ENCODE peak calls at places on chromosomes 13 and 19, in seven cellular contexts. H is aorta, Z is PC-9, R is psoas muscle, Q is HAP-1, A is body of pancreas, P is foreskin fibroblast. D is an unnamed sample.

GRCh38 chr19:14375582-14376291 is 5.5 kb upstream of the ADGRE5 start:
- DNase-seq in H (no peak), Z (no peak), R (peak), Q (no peak), A (no peak), P (peak), D (peak)

GRCh38 chr13:76009491-76009890 is 373.4 kb downstream of the LMO7 start:
- DNase-seq in H (no peak), Z (no peak), R (no peak), Q (no peak), A (peak), P (peak), D (no peak)

GRCh38 chr19:4328243-4328990 is 10.2 kb downstream of the STAP2 start:
- DNase-seq in H (peak), Z (no peak), R (peak), Q (peak), A (peak), P (peak), D (peak)

GRCh38 chr13:21079761-21080730 is 18.7 kb upstream of the LATS2 start:
- DNase-seq in H (no peak), Z (peak), R (no peak), Q (no peak), A (peak), P (peak), D (no peak)

GRCh38 chr19:19647037-19647835 is 3.8 kb upstream of the GMIP start:
- DNase-seq in H (no peak), Z (no peak), R (no peak), Q (no peak), A (no peak), P (no peak), D (no peak)

GRCh38 chr13:19155321-19155861 is 26.2 kb downstream of the TUBA3C start:
- DNase-seq in H (no peak), Z (no peak), R (no peak), Q (no peak), A (no peak), P (no peak), D (no peak)

GRCh38 chr13:29887030-29887557 is 36.7 kb upstream of the UBL3 start:
- DNase-seq in H (no peak), Z (no peak), R (no peak), Q (no peak), A (no peak), P (no peak), D (no peak)

GRCh38 chr13:114161644-114162532 is 17.2 kb upstream of the CFAP97D2 start:
- DNase-seq in H (no peak), Z (no peak), R (peak), Q (no peak), A (peak), P (peak), D (no peak)

GRCh38 chr13:93151277-93151676 is 75.3 kb upstream of the GPC6 start:
- DNase-seq in H (no peak), Z (peak), R (no peak), Q (no peak), A (no peak), P (peak), D (no peak)

GRCh38 chr19:10339380-10339960 is at the start of gene ICAM3:
- DNase-seq in H (peak), Z (no peak), R (no peak), Q (no peak), A (peak), P (no peak), D (no peak)

GRCh38 chr13:24650157-24650556 is 30.1 kb upstream of the ATP12A start:
- DNase-seq in H (no peak), Z (no peak), R (no peak), Q (no peak), A (no peak), P (peak), D (no peak)

GRCh38 chr13:89457977-89458376 is 1786.8 kb downstream of the SLITRK5 start:
- DNase-seq in H (no peak), Z (peak), R (no peak), Q (no peak), A (no peak), P (no peak), D (peak)

GRCh38 chr19:6793411-6793810 is 20.9 kb downstream of the VAV1 start:
- DNase-seq in H (no peak), Z (no peak), R (no peak), Q (no peak), A (no peak), P (no peak), D (no peak)

GRCh38 chr19:16376241-16376640 is 51.6 kb downstream of the KLF2 start:
- DNase-seq in H (no peak), Z (no peak), R (no peak), Q (no peak), A (no peak), P (no peak), D (no peak)

GRCh38 chr13:114064516-114065140 is 67.8 kb downstream of the RASA3 start:
- DNase-seq in H (no peak), Z (no peak), R (peak), Q (peak), A (no peak), P (peak), D (no peak)

GRCh38 chr19:10514211-10515145 is 2.8 kb downstream of the S1PR5 start:
- DNase-seq in H (no peak), Z (no peak), R (no peak), Q (no peak), A (no peak), P (no peak), D (no peak)

GRCh38 chr19:37227996-37228395 is 10.0 kb downstream of the ZNF383 start:
- DNase-seq in H (no peak), Z (no peak), R (no peak), Q (peak), A (peak), P (peak), D (peak)

GRCh38 chr19:45119582-45119981 is 26.6 kb downstream of the PPP1R37 start:
- DNase-seq in H (no peak), Z (no peak), R (no peak), Q (no peak), A (no peak), P (no peak), D (no peak)

GRCh38 chr19:17841810-17842662 is 5.7 kb downstream of the JAK3 start:
- DNase-seq in H (peak), Z (peak), R (peak), Q (peak), A (peak), P (peak), D (peak)

GRCh38 chr19:54896036-54896435 is 9.9 kb upstream of the NCR1 start:
- DNase-seq in H (no peak), Z (no peak), R (no peak), Q (no peak), A (no peak), P (no peak), D (no peak)

GRCh38 chr13:40653558-40654318 is 12.7 kb downstream of the FOXO1 start:
- DNase-seq in H (no peak), Z (no peak), R (no peak), Q (no peak), A (no peak), P (no peak), D (no peak)

GRCh38 chr19:23318143-23318542 is 67.9 kb upstream of the ZNF724 start:
- DNase-seq in H (no peak), Z (no peak), R (no peak), Q (no peak), A (no peak), P (peak), D (no peak)

GRCh38 chr19:45217957-45218334 is 27.3 kb downstream of the EXOC3L2 start:
- DNase-seq in H (no peak), Z (no peak), R (no peak), Q (no peak), A (no peak), P (no peak), D (no peak)

GRCh38 chr19:6733338-6734095 is 3.9 kb downstream of the GPR108 start:
- DNase-seq in H (no peak), Z (no peak), R (no peak), Q (peak), A (no peak), P (no peak), D (no peak)

GRCh38 chr13:73162912-73163911 is 104.4 kb downstream of the KLF5 start:
- DNase-seq in H (no peak), Z (peak), R (no peak), Q (no peak), A (no peak), P (no peak), D (no peak)

GRCh38 chr19:3844596-3844995 is 24.2 kb downstream of the ZFR2 start:
- DNase-seq in H (no peak), Z (no peak), R (no peak), Q (no peak), A (no peak), P (peak), D (no peak)

GRCh38 chr19:43759515-43759914 is 4.8 kb upstream of the SMG9 start:
- DNase-seq in H (no peak), Z (no peak), R (no peak), Q (peak), A (no peak), P (peak), D (no peak)

GRCh38 chr19:52898101-52898500 is 666 bp upstream of the ZNF320 start:
- DNase-seq in H (no peak), Z (no peak), R (peak), Q (no peak), A (peak), P (no peak), D (no peak)

GRCh38 chr13:93882086-93882651 is 597.3 kb downstream of the DCT start:
- DNase-seq in H (no peak), Z (no peak), R (no peak), Q (no peak), A (no peak), P (peak), D (no peak)

GRCh38 chr19:40607311-40607871 is 6.2 kb downstream of the LTBP4 start:
- DNase-seq in H (peak), Z (no peak), R (no peak), Q (peak), A (no peak), P (no peak), D (no peak)

GRCh38 chr13:44050450-44051063 is 170.9 kb downstream of the LACC1 start:
- DNase-seq in H (no peak), Z (no peak), R (no peak), Q (no peak), A (peak), P (peak), D (peak)

GRCh38 chr19:6480843-6481415 is 658 bp downstream of the DENND1C start:
- DNase-seq in H (no peak), Z (no peak), R (no peak), Q (no peak), A (no peak), P (no peak), D (no peak)

GRCh38 chr13:25881136-25881926 is 170.5 kb downstream of the SHISA2 start:
- DNase-seq in H (no peak), Z (no peak), R (no peak), Q (no peak), A (no peak), P (no peak), D (no peak)

GRCh38 chr19:3995619-3996018 is 10.4 kb upstream of the EEF2 start:
- DNase-seq in H (no peak), Z (peak), R (no peak), Q (peak), A (no peak), P (no peak), D (no peak)

GRCh38 chr19:24033962-24034342 is 53.0 kb upstream of the ZNF254 start:
- DNase-seq in H (peak), Z (peak), R (peak), Q (peak), A (peak), P (peak), D (peak)

GRCh38 chr13:27273658-27274425 is 3.2 kb downstream of the RASL11A start:
- DNase-seq in H (peak), Z (no peak), R (no peak), Q (no peak), A (no peak), P (peak), D (peak)

GRCh38 chr19:18594096-18594823 is 5.7 kb downstream of the REX1BD start:
- DNase-seq in H (peak), Z (peak), R (peak), Q (peak), A (peak), P (peak), D (peak)

GRCh38 chr19:1777149-1777548 is 23.8 kb downstream of the ONECUT3 start:
- DNase-seq in H (no peak), Z (no peak), R (no peak), Q (no peak), A (no peak), P (no peak), D (no peak)

GRCh38 chr19:1776606-1777147 is 23.4 kb downstream of the ONECUT3 start:
- DNase-seq in H (no peak), Z (no peak), R (no peak), Q (no peak), A (no peak), P (no peak), D (no peak)

GRCh38 chr19:1773173-1773572 is 19.9 kb downstream of the ONECUT3 start:
- DNase-seq in H (no peak), Z (peak), R (no peak), Q (no peak), A (no peak), P (peak), D (no peak)

GRCh38 chr19:1774999-1775772 is 21.9 kb downstream of the ONECUT3 start:
- DNase-seq in H (no peak), Z (no peak), R (no peak), Q (peak), A (no peak), P (peak), D (no peak)

DNA sequence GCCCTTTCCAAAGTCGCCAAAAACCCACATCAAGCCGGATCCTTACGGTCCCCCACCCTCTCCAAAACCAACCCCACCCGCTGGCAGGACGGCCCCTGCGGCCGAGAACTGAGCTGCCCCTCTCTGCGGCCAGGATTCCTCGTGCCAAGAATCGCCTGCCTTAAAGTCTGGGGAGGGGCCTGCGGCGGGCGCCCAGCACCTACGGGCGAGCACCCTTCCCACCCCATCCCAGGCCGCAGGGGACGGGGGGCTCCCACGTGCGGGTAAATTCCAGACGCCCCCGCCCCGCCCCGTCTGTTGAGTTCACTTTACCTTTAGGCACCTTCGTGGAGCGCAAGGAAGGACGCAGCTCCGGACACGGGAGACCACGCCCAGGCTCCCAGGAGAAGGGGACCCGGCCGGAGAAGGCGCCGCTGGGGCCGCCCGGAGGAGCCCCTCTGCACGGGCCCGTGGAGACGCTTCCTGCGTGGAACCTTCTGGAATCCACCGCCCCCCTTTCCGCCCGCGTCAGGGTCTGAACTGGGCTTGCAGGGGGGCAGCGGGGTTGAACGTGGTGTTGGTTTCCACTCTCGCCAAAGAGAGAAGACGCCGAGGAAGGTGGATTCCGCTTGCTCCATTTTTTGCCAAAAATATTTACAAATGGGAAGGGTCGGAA is 22.8 kb downstream of the ONECUT3 start:
- DNase-seq in H (no peak), Z (no peak), R (no peak), Q (no peak), A (no peak), P (no peak), D (no peak)
- H3K4me3 ChIP-seq in H (no peak), Z (no peak), R (no peak), Q (no peak), A (no peak), P (no peak), D (no peak)

GRCh38 chr19:13086341-13086740 is 16.3 kb downstream of the LYL1 start:
- DNase-seq in H (no peak), Z (no peak), R (no peak), Q (no peak), A (no peak), P (no peak), D (no peak)

GRCh38 chr19:13087295-13087694 is 15.4 kb downstream of the LYL1 start:
- DNase-seq in H (no peak), Z (no peak), R (no peak), Q (no peak), A (no peak), P (no peak), D (no peak)

GRCh38 chr19:13089857-13090507 is 12.7 kb downstream of the LYL1 start:
- DNase-seq in H (no peak), Z (no peak), R (no peak), Q (no peak), A (no peak), P (no peak), D (no peak)

GRCh38 chr19:13089139-13089856 is 13.4 kb downstream of the LYL1 start:
- DNase-seq in H (no peak), Z (no peak), R (no peak), Q (peak), A (no peak), P (no peak), D (no peak)

DNA sequence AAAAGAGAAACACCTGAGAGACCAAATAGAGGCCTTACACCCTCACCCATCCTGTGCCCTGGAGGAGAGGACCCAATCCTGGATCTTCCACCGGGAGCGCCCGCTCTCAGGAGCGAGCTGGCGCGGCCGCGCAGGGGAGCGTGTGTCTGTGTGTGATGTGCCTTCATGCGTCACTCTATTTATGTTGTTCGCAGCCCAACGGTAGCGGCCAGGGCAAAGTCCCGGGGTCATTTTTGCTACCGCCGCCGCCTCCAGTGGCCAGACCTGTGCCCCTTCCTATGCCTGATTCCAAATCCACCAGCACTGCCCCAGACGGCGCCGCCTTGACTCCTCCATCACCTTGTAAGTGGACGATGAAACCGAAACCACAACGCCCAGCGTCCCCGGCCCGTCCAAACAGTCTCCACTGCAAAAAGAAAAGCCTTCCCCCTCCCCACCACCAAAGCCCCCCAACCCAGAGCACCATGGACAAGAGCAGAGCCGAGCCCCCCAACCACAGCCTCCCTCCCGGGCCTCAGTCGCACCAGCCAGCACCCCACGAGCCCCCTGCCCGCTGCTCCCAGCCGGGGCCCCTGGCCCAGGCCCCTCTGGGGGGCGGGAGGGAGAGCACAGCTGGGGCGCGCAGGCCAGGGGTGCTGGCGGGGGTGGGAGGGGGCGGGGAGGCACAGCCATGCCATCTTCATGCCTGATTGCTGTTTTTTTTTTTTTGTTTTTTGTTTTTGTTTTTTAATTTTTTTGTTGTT is 14.7 kb downstream of the LYL1 start:
- DNase-seq in H (no peak), Z (no peak), R (no peak), Q (no peak), A (no peak), P (no peak), D (no peak)
- H3K4me3 ChIP-seq in H (no peak), Z (no peak), R (no peak), Q (no peak), A (no peak), P (no peak), D (no peak)

DNA sequence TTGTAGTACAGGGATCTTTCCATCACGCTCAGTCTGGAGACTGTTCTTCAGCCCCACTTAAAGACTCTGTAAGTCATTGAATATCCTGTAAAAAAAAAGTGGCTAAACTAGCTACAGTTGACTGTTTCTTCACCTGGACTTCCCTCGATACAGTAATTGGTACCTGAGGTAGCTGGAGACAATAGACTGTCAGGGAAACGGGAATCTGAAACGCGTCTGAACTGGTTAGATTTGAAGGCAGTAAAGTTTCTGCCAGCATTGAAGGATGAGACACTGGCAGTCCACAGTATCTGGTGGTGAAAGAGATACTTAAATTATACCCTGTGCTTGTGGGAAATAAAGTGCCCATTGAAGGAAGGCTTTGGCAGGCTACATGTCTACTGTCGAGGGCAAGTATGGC is 550.5 kb downstream of the IRS2 start:
- DNase-seq in H (no peak), Z (no peak), R (no peak), Q (no peak), A (no peak), P (no peak), D (no peak)
- H3K4me3 ChIP-seq in H (no peak), Z (no peak), R (no peak), Q (no peak), A (no peak), P (no peak), D (no peak)

DNA sequence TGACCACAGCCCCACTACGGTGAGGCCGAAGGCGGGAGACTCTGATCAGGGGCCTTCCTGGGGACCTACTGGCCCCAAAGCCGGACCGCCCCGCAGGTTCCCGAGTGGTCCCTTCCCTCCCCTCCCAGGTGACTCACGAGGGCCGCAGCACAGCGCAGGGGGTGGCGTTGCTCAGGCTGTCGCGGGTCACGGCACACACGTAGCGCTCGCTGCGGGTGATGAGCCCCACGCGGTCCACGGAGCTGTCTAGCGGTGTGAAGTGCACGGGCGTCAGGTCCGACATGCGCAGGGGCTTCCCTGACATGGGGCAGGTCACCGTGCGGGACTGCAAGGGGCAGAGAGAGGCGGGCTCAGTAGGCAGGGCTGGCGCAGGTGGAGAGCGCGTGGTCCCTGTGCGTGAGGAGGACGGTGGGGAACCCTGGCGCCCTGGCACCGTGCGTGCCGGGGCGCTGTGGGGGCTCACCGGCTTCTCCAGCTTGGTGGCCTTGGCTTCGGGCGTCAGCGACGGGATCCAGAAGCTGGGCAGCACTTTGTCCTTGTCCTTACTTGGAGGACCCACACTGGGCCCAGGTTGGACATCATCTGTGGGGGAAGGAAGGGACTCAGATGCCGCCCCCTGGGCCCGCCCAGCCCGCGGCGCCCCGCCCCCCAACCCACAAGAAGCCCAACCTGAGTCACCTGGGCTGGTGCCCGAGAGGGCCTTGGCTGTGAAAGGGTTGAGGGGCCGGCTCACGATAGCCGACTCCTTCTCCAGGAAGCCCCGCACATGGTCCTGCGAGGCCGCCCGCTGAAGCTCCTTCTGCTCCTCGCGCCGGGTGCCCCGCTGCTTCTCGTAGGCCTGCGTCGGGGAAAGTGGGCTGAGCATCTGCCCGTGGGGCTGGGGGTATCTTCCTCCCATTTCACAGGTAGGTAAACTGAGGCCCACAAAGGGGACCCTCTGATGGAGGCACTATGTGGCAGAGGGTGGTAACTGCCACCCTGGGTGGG is 23.7 kb downstream of the NOSIP start:
- DNase-seq in H (no peak), Z (no peak), R (peak), Q (no peak), A (peak), P (no peak), D (peak)
- H3K4me3 ChIP-seq in H (no peak), Z (no peak), R (no peak), Q (no peak), A (peak), P (no peak), D (no peak)

D was measured in cardiac muscle cell.